ENCODE peak calls at places on chromosomes 7 and 10, in six cellular contexts. G is transverse colon, X is H54, L is A549, I is ovary, W is IMR-90. Q is an unnamed sample.

GRCh38 chr7:91412298-91412697 is 148.1 kb downstream of the FZD1 start:
- DNase-seq in G (no peak), X (no peak), L (no peak), I (no peak), W (no peak), Q (no peak)

GRCh38 chr10:86316990-86317389 is 49.6 kb downstream of the GRID1 start:
- DNase-seq in G (no peak), X (no peak), L (no peak), I (no peak), W (no peak), Q (no peak)

GRCh38 chr7:82598958-82599357 is 155.4 kb upstream of the CACNA2D1 start:
- DNase-seq in G (no peak), X (no peak), L (no peak), I (no peak), W (peak), Q (no peak)

GRCh38 chr7:140889645-140890044 is 35.1 kb downstream of the BRAF start:
- DNase-seq in G (no peak), X (no peak), L (no peak), I (no peak), W (no peak), Q (no peak)

GRCh38 chr10:72272689-72273409 is 875 bp upstream of the DDIT4 start:
- DNase-seq in G (peak), X (peak), L (peak), I (peak), W (peak), Q (peak)

GRCh38 chr7:11548532-11548931 is 283.5 kb downstream of the THSD7A start:
- DNase-seq in G (no peak), X (no peak), L (no peak), I (no peak), W (no peak), Q (no peak)

GRCh38 chr7:69365588-69366241 is 232.6 kb upstream of the AUTS2 start:
- DNase-seq in G (no peak), X (no peak), L (no peak), I (no peak), W (no peak), Q (no peak)

GRCh38 chr10:78541528-78542470 is 508.1 kb downstream of the RPS24 start:
- DNase-seq in G (peak), X (no peak), L (no peak), I (no peak), W (peak), Q (no peak)

GRCh38 chr10:100827819-100828743 is 82.7 kb downstream of the PAX2 start:
- DNase-seq in G (peak), X (peak), L (peak), I (no peak), W (no peak), Q (peak)

GRCh38 chr10:110724116-110724701 is 80.1 kb downstream of the RBM20 start:
- DNase-seq in G (no peak), X (no peak), L (no peak), I (no peak), W (no peak), Q (no peak)

GRCh38 chr7:107152011-107152410 is 16.8 kb upstream of the HBP1 start:
- DNase-seq in G (no peak), X (no peak), L (no peak), I (no peak), W (peak), Q (no peak)

GRCh38 chr10:68598978-68599753 is 39.0 kb downstream of the TET1 start:
- DNase-seq in G (peak), X (peak), L (no peak), I (peak), W (peak), Q (peak)

GRCh38 chr7:30201921-30202320 is 67.1 kb downstream of the MTURN start:
- DNase-seq in G (no peak), X (no peak), L (no peak), I (no peak), W (no peak), Q (no peak)

GRCh38 chr7:25894002-25894901 is 257.7 kb upstream of the NFE2L3 start:
- DNase-seq in G (peak), X (peak), L (no peak), I (no peak), W (no peak), Q (peak)

GRCh38 chr10:130810856-130811255 is 500.7 kb downstream of the TCERG1L start:
- DNase-seq in G (no peak), X (no peak), L (no peak), I (no peak), W (no peak), Q (no peak)

GRCh38 chr10:119241066-119241465 is 33.7 kb downstream of the GRK5 start:
- DNase-seq in G (no peak), X (no peak), L (no peak), I (no peak), W (no peak), Q (no peak)

GRCh38 chr10:119233821-119234220 is 26.4 kb downstream of the GRK5 start:
- DNase-seq in G (no peak), X (no peak), L (no peak), I (no peak), W (peak), Q (no peak)

GRCh38 chr10:119235381-119235780 is 28.0 kb downstream of the GRK5 start:
- DNase-seq in G (no peak), X (no peak), L (no peak), I (peak), W (peak), Q (no peak)

GRCh38 chr10:119238577-119238976 is 31.2 kb downstream of the GRK5 start:
- DNase-seq in G (no peak), X (no peak), L (no peak), I (no peak), W (no peak), Q (no peak)

GRCh38 chr10:119237722-119238436 is 30.5 kb downstream of the GRK5 start:
- DNase-seq in G (no peak), X (no peak), L (no peak), I (no peak), W (peak), Q (no peak)
- TF ChIP-seq POLR2A in G (no peak), X (no peak), L (no peak), I (no peak), W (no peak), Q (no peak)

DNA sequence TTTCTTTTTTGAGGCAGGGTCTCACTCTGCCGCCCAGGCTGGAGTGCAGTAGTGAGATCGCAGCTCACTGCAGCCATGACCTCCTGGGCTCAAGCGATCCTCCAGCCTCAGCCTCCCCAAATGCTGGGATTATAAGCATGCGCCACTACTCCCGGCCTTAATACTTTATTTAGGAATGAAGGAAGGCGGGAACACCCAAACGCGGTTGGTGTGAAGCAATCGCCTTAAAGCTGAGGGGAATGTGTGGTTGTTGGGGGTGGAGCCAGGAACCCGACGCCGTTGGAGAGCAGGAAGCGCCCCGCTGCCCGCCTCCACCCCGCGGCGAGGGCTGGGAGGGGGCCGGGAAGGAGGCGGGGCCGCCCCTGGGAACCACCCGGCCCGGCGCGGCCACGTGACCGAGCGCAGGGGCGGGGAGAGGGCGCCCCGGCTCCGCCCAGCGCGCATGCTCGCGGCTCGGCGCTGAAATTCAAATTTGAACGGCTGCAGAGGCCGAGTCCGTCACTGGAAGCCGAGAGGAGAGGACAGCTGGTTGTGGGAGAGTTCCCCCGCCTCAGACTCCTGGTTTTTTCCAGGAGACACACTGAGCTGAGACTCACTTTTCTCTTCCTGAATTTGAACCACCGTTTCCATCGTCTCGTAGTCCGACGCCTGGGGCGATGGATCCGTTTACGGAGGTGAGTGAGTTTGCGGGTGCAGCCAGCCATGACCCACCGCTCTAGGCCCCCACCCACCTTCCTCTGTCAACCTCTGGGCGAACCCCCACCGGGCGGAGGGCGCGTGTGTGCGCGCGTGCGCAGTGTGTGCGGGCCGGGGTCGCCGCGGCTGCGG is at the start of gene ANLN:
- DNase-seq in G (peak), X (peak), L (peak), I (peak), W (peak), Q (peak)
- TF ChIP-seq POLR2A in G (no peak), X (peak), L (peak), I (peak), W (peak), Q (no peak)

GRCh38 chr10:132166216-132166950 is 20.4 kb upstream of the DPYSL4 start:
- DNase-seq in G (no peak), X (no peak), L (no peak), I (no peak), W (no peak), Q (no peak)
- TF ChIP-seq POLR2A in G (no peak), X (no peak), L (no peak), I (no peak), W (no peak), Q (no peak)

GRCh38 chr10:133276435-133277201 is at the start of gene ADAM8:
- DNase-seq in G (peak), X (no peak), L (no peak), I (no peak), W (no peak), Q (peak)
- TF ChIP-seq POLR2A in G (no peak), X (no peak), L (no peak), I (no peak), W (no peak), Q (no peak)

DNA sequence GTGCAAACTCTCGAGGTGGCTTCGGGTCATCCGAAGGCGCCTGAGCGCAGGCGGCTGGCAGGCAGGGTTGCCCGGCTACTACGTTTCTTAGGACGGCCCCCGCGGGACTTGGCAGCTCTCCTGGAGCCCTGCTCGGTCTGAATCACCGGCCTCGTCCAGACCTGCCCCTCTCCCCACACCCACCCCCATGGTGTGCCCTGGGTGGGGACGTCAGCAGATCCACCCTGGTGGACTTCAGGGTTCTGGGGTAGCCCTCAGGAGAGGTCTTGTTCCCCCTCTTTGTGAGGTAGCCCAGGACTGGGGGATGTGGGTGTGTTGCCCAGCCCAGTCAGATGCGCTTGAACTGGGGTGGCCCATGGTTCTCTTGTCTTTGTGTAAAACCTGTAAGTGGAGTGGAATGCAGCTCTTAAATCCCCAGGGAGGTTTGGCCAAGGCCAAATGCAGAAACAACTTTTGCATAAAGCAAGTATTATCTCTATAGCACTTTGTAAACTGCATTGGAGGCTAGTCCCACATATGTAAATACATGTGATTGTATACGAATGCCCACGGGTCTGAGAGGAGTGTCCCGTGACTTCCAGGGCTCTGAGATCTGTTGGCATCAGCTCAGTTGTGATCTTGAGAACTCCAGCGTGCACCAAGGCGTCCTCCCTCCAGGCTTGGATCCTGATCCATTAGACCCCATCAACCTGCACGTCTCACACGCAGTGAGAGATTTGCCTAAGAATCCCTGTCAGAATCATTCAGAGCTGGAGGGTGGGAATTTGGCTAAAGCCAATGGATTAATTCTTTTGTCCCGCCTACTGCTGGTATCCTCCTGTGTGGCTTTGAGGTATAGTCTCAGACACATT is 1.8 kb downstream of the PFKFB3 start:
- DNase-seq in G (peak), X (no peak), L (no peak), I (peak), W (peak), Q (peak)
- TF ChIP-seq POLR2A in G (no peak), X (no peak), L (no peak), I (no peak), W (no peak), Q (no peak)

GRCh38 chr7:44073664-44074348 is 8.4 kb upstream of the PGAM2 start:
- DNase-seq in G (peak), X (peak), L (no peak), I (no peak), W (peak), Q (peak)
- TF ChIP-seq POLR2A in G (peak), X (peak), L (no peak), I (no peak), W (no peak), Q (no peak)

GRCh38 chr7:977326-978048 is 2.1 kb upstream of the COX19 start:
- DNase-seq in G (peak), X (no peak), L (peak), I (peak), W (peak), Q (peak)
- TF ChIP-seq POLR2A in G (peak), X (no peak), L (no peak), I (no peak), W (no peak), Q (no peak)

GRCh38 chr7:92833766-92834605 is 2.4 kb downstream of the CDK6 start:
- DNase-seq in G (peak), X (peak), L (peak), I (peak), W (peak), Q (peak)

GRCh38 chr7:92831716-92832622 is 4.4 kb downstream of the CDK6 start:
- DNase-seq in G (peak), X (peak), L (no peak), I (no peak), W (peak), Q (no peak)

GRCh38 chr7:92834661-92835139 is 1.7 kb downstream of the CDK6 start:
- DNase-seq in G (peak), X (no peak), L (peak), I (no peak), W (no peak), Q (peak)

GRCh38 chr7:92832623-92833023 is 3.8 kb downstream of the CDK6 start:
- DNase-seq in G (no peak), X (no peak), L (no peak), I (no peak), W (no peak), Q (no peak)

GRCh38 chr7:92833024-92833765 is 3.2 kb downstream of the CDK6 start:
- DNase-seq in G (peak), X (peak), L (peak), I (peak), W (peak), Q (peak)
- TF ChIP-seq POLR2A in G (peak), X (no peak), L (no peak), I (no peak), W (peak), Q (no peak)

Q was measured in stomach.